ENCODE peak calls at places on chromosomes 2 and 18, in five cellular contexts. K is AML-193, M is NCI-H748 treated with DMSO at 0.1 percent for 48 hours, J is NCI-H226, R is astrocyte. Y is an unnamed sample.

GRCh38 chr2:70121627-70122372 is 34.5 kb downstream of the PCBP1 start:
- DNase-seq in K (no peak), M (no peak), J (no peak), R (no peak), Y (no peak)

GRCh38 chr2:98806266-98806697 is 75.3 kb upstream of the MGAT4A start:
- DNase-seq in K (no peak), M (no peak), J (peak; percentile 92), R (peak; percentile 4), Y (no peak)

GRCh38 chr2:218323526-218324472 is 31.5 kb upstream of the TMBIM1 start:
- DNase-seq in K (no peak), M (peak; percentile 48), J (peak; percentile 60), R (peak; percentile 32), Y (peak; percentile 94)

GRCh38 chr2:14016289-14016955 is 616.1 kb upstream of the LRATD1 start:
- DNase-seq in K (no peak), M (no peak), J (no peak), R (peak; percentile 60), Y (no peak)

GRCh38 chr2:10654069-10654468 is 35.7 kb downstream of the NOL10 start:
- DNase-seq in K (no peak), M (no peak), J (peak; percentile 75), R (peak; percentile 71), Y (peak; percentile 50)

GRCh38 chr2:222693837-222694236 is 22.4 kb downstream of the MOGAT1 start:
- DNase-seq in K (no peak), M (no peak), J (no peak), R (no peak), Y (peak; percentile 38)

GRCh38 chr18:57107141-57107832 is 39.6 kb upstream of the BOD1L2 start:
- DNase-seq in K (peak; percentile 31), M (no peak), J (no peak), R (peak; percentile 18), Y (peak; percentile 8)

GRCh38 chr2:215439980-215440512 is 4.2 kb upstream of the FN1 start:
- DNase-seq in K (no peak), M (no peak), J (no peak), R (peak; percentile 63), Y (no peak)

GRCh38 chr2:8545676-8546318 is 136.1 kb upstream of the ID2 start:
- DNase-seq in K (no peak), M (no peak), J (no peak), R (no peak), Y (no peak)

GRCh38 chr2:42010743-42011298 is 37.0 kb upstream of the PKDCC start:
- DNase-seq in K (no peak), M (no peak), J (peak; percentile 48), R (peak; percentile 88), Y (peak; percentile 86)

GRCh38 chr18:68262697-68263293 is 452.1 kb downstream of the TMX3 start:
- DNase-seq in K (no peak), M (no peak), J (peak; percentile 53), R (peak; percentile 87), Y (peak; percentile 81)

GRCh38 chr18:79543861-79544385 is 135.7 kb upstream of the CTDP1 start:
- DNase-seq in K (no peak), M (no peak), J (no peak), R (no peak), Y (no peak)

GRCh38 chr2:173059941-173060575 is 15.6 kb upstream of the MAP3K20 start:
- DNase-seq in K (peak; percentile 3), M (no peak), J (no peak), R (no peak), Y (peak; percentile 73)

GRCh38 chr2:173625315-173625714 is 270.6 kb downstream of the CDCA7 start:
- DNase-seq in K (no peak), M (no peak), J (no peak), R (no peak), Y (no peak)

GRCh38 chr18:47206945-47207637 is 30.9 kb upstream of the IER3IP1 start:
- DNase-seq in K (no peak), M (no peak), J (no peak), R (peak; percentile 1), Y (no peak)

GRCh38 chr2:216210711-216211131 is 101.6 kb downstream of the XRCC5 start:
- DNase-seq in K (peak; percentile 5), M (no peak), J (no peak), R (no peak), Y (peak; percentile 44)

GRCh38 chr2:88626171-88627054 is 851 bp downstream of the EIF2AK3 start:
- DNase-seq in K (no peak), M (no peak), J (no peak), R (no peak), Y (no peak)

GRCh38 chr2:206701952-206702630 is 16.1 kb downstream of the DYTN start:
- DNase-seq in K (no peak), M (peak; percentile 75), J (no peak), R (no peak), Y (no peak)

GRCh38 chr2:44226753-44227152 is 48.5 kb upstream of the SLC3A1 start:
- DNase-seq in K (no peak), M (no peak), J (no peak), R (no peak), Y (no peak)

Y was measured in amniotic epithelial cell.